ENCODE peak calls at places on chromosomes 2 and 18, in seven cellular contexts. Q is epithelial cell of esophagus, D is GM12865, W is AG10803, S is adrenal gland, G is colonic mucosa, B is BJ. V is an unnamed sample.

GRCh38 chr18:42157420-42157819 is 202.4 kb downstream of the PIK3C3 start:
- DNase-seq in G (no peak), S (no peak), W (no peak), Q (no peak), B (no peak), D (no peak), V (no peak)

GRCh38 chr2:42888321-42888720 is 95.9 kb upstream of the HAAO start:
- DNase-seq in Q (no peak), G (no peak), D (no peak), S (no peak), W (peak), B (no peak), V (no peak)

GRCh38 chr2:196591621-196592022 is 47.9 kb upstream of the CCDC150 start:
- DNase-seq in S (no peak), D (no peak), Q (no peak), W (no peak), B (no peak), G (no peak), V (no peak)

GRCh38 chr18:46372670-46373069 is 268.5 kb downstream of the HAUS1 start:
- DNase-seq in B (no peak), S (no peak), G (no peak), D (no peak), W (no peak), Q (no peak), V (no peak)

GRCh38 chr2:189821953-189822748 is 37.9 kb downstream of the PMS1 start:
- DNase-seq in W (peak), D (no peak), S (no peak), G (no peak), Q (peak), B (peak), V (no peak)

GRCh38 chr2:236654496-236654895 is 84.9 kb downstream of the ACKR3 start:
- DNase-seq in G (no peak), D (no peak), S (no peak), B (no peak), W (no peak), Q (no peak), V (no peak)

GRCh38 chr2:217654173-217654572 is 348.6 kb downstream of the TNS1 start:
- DNase-seq in B (no peak), S (no peak), G (no peak), W (no peak), Q (no peak), D (no peak), V (no peak)

GRCh38 chr18:22277758-22278157 is 108.4 kb downstream of the GATA6 start:
- DNase-seq in G (no peak), D (no peak), S (no peak), W (no peak), Q (no peak), B (no peak), V (no peak)

GRCh38 chr2:42196070-42196402 is 26.9 kb downstream of the EML4 start:
- DNase-seq in Q (no peak), B (no peak), D (no peak), S (no peak), G (no peak), W (no peak), V (no peak)

GRCh38 chr18:80200171-80200931 is 47.0 kb downstream of the PARD6G start:
- DNase-seq in B (no peak), Q (no peak), D (no peak), G (no peak), S (no peak), W (peak), V (no peak)

GRCh38 chr2:15912203-15912602 is 28.1 kb upstream of the MYCN start:
- DNase-seq in D (no peak), B (no peak), W (peak), G (no peak), Q (peak), S (peak), V (peak)

GRCh38 chr2:157264099-157264498 is 6.6 kb downstream of the GALNT5 start:
- DNase-seq in G (no peak), Q (peak), D (no peak), W (peak), B (peak), S (no peak), V (no peak)

GRCh38 chr2:217065695-217066405 is 206.0 kb upstream of the TNP1 start:
- DNase-seq in Q (peak), W (peak), S (no peak), D (no peak), B (peak), G (no peak), V (no peak)

GRCh38 chr2:54038835-54039234 is 68.0 kb upstream of the PSME4 start:
- DNase-seq in B (no peak), Q (peak), S (no peak), W (no peak), G (peak), D (no peak), V (no peak)

GRCh38 chr2:212979046-212979612 is 172.3 kb downstream of the IKZF2 start:
- DNase-seq in Q (no peak), D (no peak), B (no peak), S (no peak), W (no peak), G (no peak), V (no peak)

GRCh38 chr18:55634545-55634944 is 46.6 kb upstream of the TCF4 start:
- DNase-seq in D (no peak), Q (peak), G (no peak), B (peak), S (no peak), W (peak), V (peak)

GRCh38 chr2:233120459-233120858 is 60.3 kb downstream of the INPP5D start:
- DNase-seq in S (no peak), D (no peak), W (no peak), B (no peak), Q (no peak), G (no peak), V (no peak)

GRCh38 chr2:133676392-133677130 is 108.3 kb upstream of the NCKAP5 start:
- DNase-seq in S (no peak), G (no peak), B (peak), Q (peak), D (no peak), W (peak), V (no peak)

GRCh38 chr2:205148756-205149155 is 533.5 kb upstream of the NRP2 start:
- DNase-seq in D (no peak), Q (no peak), B (no peak), W (peak), S (no peak), G (no peak), V (no peak)

GRCh38 chr2:53362934-53363333 is 404.7 kb upstream of the CHAC2 start:
- DNase-seq in S (no peak), D (no peak), W (no peak), B (no peak), Q (no peak), G (no peak), V (no peak)

GRCh38 chr2:12675352-12675795 is 41.4 kb upstream of the TRIB2 start:
- DNase-seq in S (peak), Q (peak), D (no peak), G (no peak), B (no peak), W (no peak), V (no peak)

GRCh38 chr18:70892381-70892780 is 603.5 kb downstream of the SOCS6 start:
- DNase-seq in B (no peak), S (no peak), Q (no peak), G (no peak), D (no peak), W (no peak), V (no peak)

GRCh38 chr2:134446431-134447091 is 192.7 kb downstream of the MGAT5 start:
- DNase-seq in B (no peak), D (no peak), W (peak), G (no peak), Q (peak), S (no peak), V (no peak)

GRCh38 chr18:79576686-79577351 is 102.8 kb upstream of the CTDP1 start:
- DNase-seq in B (no peak), W (peak), S (peak), Q (no peak), G (peak), D (no peak), V (no peak)

GRCh38 chr2:111191877-111192276 is 71.2 kb downstream of the BCL2L11 start:
- DNase-seq in W (no peak), S (no peak), G (no peak), Q (no peak), B (no peak), D (no peak), V (no peak)

GRCh38 chr2:111198701-111199100 is 78.0 kb downstream of the BCL2L11 start:
- DNase-seq in B (no peak), Q (no peak), W (no peak), D (no peak), S (no peak), G (no peak), V (no peak)

GRCh38 chr2:111192778-111193368 is 72.2 kb downstream of the BCL2L11 start:
- DNase-seq in W (no peak), Q (no peak), S (no peak), D (no peak), B (no peak), G (no peak), V (no peak)

GRCh38 chr2:111196435-111196834 is 75.7 kb downstream of the BCL2L11 start:
- DNase-seq in S (no peak), G (no peak), Q (peak), B (no peak), W (no peak), D (no peak), V (no peak)

DNA sequence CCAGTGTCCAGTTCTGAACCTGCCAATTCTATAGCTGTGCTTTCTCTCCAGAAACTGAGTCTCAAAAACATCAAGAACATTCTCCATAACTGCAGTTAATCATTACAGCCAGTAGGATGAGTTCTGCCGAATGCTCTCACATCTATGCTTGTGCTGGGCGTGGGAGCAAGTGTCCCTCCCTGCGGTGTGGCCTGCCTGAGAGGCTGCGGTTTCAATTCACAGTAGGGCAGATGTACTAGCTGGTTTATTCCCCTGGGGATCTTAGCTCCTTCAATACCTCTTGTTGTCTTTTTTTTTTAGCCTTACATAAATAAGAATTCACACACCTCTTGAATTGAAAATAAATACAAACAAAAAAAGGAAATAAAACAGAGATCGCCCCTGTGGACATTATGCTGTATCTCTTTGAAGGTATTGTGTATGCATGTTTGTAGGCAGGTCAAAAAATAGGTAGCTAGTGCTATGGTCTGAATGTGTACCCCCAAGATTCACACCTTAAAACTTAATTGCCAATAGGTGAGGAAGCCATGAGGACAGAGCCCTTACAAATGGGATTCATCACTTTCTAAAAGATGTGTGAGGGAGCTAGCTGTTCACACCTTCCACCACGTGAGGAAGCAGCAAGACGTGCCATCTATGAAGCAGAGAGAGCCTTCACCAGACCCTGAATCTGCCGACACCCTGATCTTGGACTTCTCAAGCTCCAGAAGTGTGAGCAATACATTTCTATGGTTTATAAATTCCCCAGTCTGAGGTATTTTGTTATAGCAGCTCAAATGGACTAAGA is 74.3 kb downstream of the BCL2L11 start:
- DNase-seq in W (no peak), G (no peak), Q (no peak), S (no peak), B (no peak), D (peak), V (no peak)
- TF ChIP-seq CTCF in W (no peak), G (peak), Q (no peak), S (no peak), B (no peak), D (peak), V (no peak)

DNA sequence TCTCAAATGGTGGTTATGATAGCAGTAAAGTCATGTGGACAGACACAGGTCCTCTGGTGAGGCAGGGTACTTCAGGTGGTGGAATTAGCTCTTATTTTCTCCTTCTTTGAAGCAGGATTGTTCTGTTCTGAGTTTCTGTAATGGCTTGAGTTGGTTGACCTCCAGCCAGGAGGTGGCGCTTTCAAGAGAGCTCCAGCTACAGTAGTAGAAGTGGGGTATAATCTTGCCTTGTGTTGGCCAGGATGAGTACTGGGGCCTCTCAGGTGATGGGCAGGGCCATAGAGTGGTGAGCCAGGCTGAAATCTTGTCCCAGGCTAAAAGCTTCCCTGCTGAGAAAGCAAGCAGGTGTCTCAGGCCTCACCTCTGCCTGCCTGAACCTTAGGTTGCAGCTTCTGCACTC is 52.5 kb upstream of the CSRNP3 start:
- DNase-seq in Q (no peak), W (no peak), B (no peak), D (no peak), S (no peak), G (no peak), V (no peak)
- TF ChIP-seq CTCF in Q (peak), W (no peak), B (no peak), D (no peak), S (no peak), G (no peak), V (no peak)

DNA sequence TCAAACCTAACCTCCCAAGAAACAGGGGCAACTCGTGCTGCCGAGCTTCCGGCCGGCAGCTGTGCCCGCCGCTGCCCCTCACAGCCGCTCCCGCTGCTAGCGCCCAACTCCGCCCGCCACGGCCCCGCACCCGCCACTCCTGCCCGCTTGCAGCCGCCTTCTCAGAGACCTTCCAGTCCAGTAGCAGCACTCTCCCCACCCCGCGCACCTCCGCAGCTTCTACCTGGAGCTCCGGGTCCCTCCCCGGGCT is 722 bp upstream of the C2orf15 start:
- DNase-seq in Q (no peak), G (no peak), S (no peak), W (no peak), B (no peak), D (no peak), V (no peak)
- TF ChIP-seq CTCF in Q (no peak), G (no peak), S (no peak), W (no peak), B (no peak), D (no peak), V (no peak)

GRCh38 chr2:226619707-226620106 is 179.9 kb downstream of the IRS1 start:
- DNase-seq in D (no peak), W (no peak), S (no peak), G (no peak), Q (no peak), B (no peak), V (no peak)

GRCh38 chr2:226620176-226620575 is 179.4 kb downstream of the IRS1 start:
- DNase-seq in W (no peak), G (no peak), D (no peak), S (no peak), B (no peak), Q (no peak), V (no peak)

GRCh38 chr2:226623587-226624368 is 175.8 kb downstream of the IRS1 start:
- DNase-seq in Q (no peak), G (no peak), D (no peak), W (no peak), B (no peak), S (no peak), V (no peak)

GRCh38 chr2:226618875-226619605 is 180.6 kb downstream of the IRS1 start:
- DNase-seq in D (no peak), Q (peak), B (no peak), G (no peak), W (peak), S (no peak), V (no peak)

DNA sequence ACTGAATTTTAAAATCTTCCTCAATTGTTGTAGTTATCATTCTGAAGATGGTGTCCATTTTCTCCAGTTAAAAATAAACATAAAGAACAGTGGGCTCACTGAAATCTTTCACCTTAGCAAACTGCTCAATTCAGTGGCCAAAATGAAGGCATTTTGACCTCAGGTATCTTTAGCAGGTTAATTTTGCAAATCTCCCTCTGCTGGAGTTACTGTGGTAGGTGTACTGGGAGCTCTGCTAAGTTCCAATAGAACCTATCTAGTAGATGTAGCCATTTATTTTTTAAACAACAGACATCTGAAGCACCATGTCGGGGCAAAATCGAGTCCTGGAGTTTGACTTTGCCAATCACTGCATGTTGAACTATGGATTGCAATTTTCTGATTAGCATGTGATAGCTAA is 177.1 kb downstream of the IRS1 start:
- DNase-seq in S (no peak), W (no peak), G (no peak), B (no peak), Q (no peak), D (no peak), V (no peak)
- TF ChIP-seq CTCF in S (no peak), W (no peak), G (no peak), B (no peak), Q (peak), D (no peak), V (no peak)

GRCh38 chr18:62948788-62949187 is 233.4 kb downstream of the PHLPP1 start:
- DNase-seq in W (no peak), G (no peak), B (no peak), D (no peak), S (no peak), Q (no peak), V (no peak)

GRCh38 chr18:62942578-62942977 is 227.2 kb downstream of the PHLPP1 start:
- DNase-seq in W (no peak), B (no peak), Q (peak), S (no peak), D (no peak), G (no peak), V (no peak)

GRCh38 chr18:62939925-62940324 is 224.6 kb downstream of the PHLPP1 start:
- DNase-seq in D (no peak), S (peak), W (no peak), G (no peak), Q (no peak), B (no peak), V (no peak)

GRCh38 chr18:62939433-62939832 is 224.1 kb downstream of the PHLPP1 start:
- DNase-seq in G (no peak), Q (no peak), B (no peak), D (no peak), W (no peak), S (no peak), V (no peak)

GRCh38 chr18:62944454-62944853 is 229.1 kb downstream of the PHLPP1 start:
- DNase-seq in G (no peak), Q (no peak), B (no peak), D (peak), S (no peak), W (no peak), V (no peak)
- TF ChIP-seq CTCF in G (no peak), Q (no peak), B (no peak), D (no peak), S (no peak), W (no peak), V (no peak)

DNA sequence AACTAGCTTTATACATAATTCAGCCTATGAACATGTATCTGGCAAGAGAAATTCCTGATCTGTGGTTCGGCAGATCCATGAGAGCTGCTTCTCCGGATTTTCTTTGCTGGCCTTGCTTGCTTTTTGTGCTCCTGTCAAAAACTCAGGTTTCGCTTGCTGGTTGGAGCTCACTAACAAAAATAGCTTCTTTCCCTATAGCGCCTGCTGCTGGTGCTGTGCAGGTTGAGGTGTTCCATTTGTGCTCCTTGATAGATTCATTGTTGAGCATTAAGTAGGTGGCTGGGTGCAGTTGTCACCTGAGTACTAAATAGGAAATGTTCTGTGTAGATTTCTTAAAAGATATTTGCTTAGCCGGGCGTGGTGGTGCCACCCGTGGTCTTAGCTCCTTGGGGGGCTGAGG is 148.1 kb downstream of the PRPF40A start:
- DNase-seq in Q (no peak), B (no peak), S (no peak), G (no peak), D (no peak), W (no peak), V (no peak)
- TF ChIP-seq CTCF in Q (no peak), B (no peak), S (no peak), G (no peak), D (no peak), W (no peak), V (no peak)

GRCh38 chr2:5713101-5713500 is 20.9 kb downstream of the SOX11 start:
- DNase-seq in B (no peak), D (no peak), W (no peak), S (no peak), G (no peak), Q (peak), V (no peak)
- TF ChIP-seq CTCF in B (no peak), D (no peak), W (no peak), S (no peak), G (no peak), Q (no peak), V (no peak)

DNA sequence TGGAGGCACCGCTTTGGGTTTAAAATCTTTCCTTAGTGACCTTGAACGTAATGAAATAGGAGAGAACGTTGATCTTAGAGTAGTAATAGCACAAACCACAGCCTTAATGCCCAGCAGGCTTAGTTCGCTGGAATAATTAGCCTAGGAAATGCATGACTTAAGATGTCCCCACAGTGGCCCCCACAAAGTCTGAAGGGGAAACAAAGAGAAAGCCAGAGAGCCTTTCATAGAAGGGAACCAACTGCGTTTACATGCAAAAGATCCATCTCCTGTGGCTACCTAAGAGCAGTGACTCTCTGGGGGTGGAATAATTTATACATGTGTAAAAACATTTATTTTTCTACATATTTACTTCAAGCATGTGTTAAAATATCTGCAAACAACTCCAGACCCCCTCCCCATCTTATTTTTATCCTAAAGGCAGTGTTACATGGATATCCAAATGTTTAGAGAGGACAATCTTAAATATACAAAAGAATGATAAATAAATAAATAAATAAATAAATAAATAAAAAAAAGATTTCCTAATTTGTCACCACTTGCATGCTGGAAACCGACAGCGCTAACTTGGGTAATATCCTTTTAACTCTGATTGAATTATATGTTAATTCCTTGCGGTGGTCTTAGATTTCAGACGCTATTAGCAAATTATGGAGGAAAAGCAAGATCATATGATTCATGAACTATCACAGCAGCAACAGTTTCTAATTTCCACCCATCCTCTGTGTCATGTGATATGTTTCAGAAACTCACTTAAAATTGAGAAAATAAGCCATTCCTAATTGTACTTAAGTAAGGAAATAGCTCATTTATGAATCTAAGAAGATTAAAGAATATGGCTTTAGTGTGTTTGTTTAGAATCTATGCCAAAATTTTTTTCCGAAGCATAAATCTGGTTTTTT is 23.4 kb upstream of the CYP1B1 start:
- DNase-seq in G (no peak), W (no peak), S (no peak), Q (no peak), D (no peak), B (no peak), V (no peak)
- TF ChIP-seq CTCF in G (no peak), W (no peak), S (no peak), Q (no peak), D (no peak), B (no peak), V (no peak)

GRCh38 chr2:198961555-198961954 is 496.2 kb downstream of the SATB2 start:
- DNase-seq in G (no peak), B (no peak), D (no peak), S (no peak), W (no peak), Q (no peak), V (no peak)
- TF ChIP-seq CTCF in G (no peak), B (no peak), D (no peak), S (no peak), W (peak), Q (no peak), V (no peak)

V was measured in kidney epithelial cell.